ENCODE peak calls at places on chromosomes 1 and 21, in eight cellular contexts. Z is left ventricle myocardium inferior, Q is DND-41, H is AG04450, Y is GM06990, I is sigmoid colon, K is heart right ventricle, P is SK-N-SH. L is an unnamed sample.

GRCh38 chr1:160987359-160988062 is 32.9 kb upstream of the ITLN2 start:
- DNase-seq in Z (no peak), K (no peak), P (no peak), H (no peak), Q (no peak), Y (no peak), I (no peak), L (no peak)

GRCh38 chr1:228029281-228029680 is 22.5 kb downstream of the WNT3A start:
- DNase-seq in H (no peak), P (no peak), Z (no peak), I (peak; percentile 53), Q (no peak), Y (no peak), K (no peak), L (no peak)

GRCh38 chr1:109248444-109248796 is 919 bp upstream of the CELSR2 start:
- DNase-seq in Y (no peak), Z (no peak), P (no peak), I (no peak), Q (no peak), K (no peak), H (no peak), L (no peak)

GRCh38 chr1:95017775-95018174 is 55.0 kb downstream of the ALG14 start:
- DNase-seq in Z (no peak), I (no peak), Y (no peak), P (no peak), H (no peak), Q (no peak), K (no peak), L (no peak)

GRCh38 chr1:77459881-77460280 is 178.1 kb downstream of the AK5 start:
- DNase-seq in I (no peak), Y (no peak), Q (no peak), P (no peak), K (no peak), H (no peak), Z (no peak), L (no peak)

GRCh38 chr1:114238066-114238465 is 84.4 kb upstream of the SYT6 start:
- DNase-seq in H (no peak), Z (no peak), Q (no peak), P (no peak), K (no peak), Y (no peak), I (no peak), L (no peak)

GRCh38 chr1:92051948-92052347 is 22.2 kb downstream of the EPHX4 start:
- DNase-seq in P (no peak), Z (no peak), Q (no peak), I (no peak), Y (no peak), K (no peak), H (no peak), L (no peak)

GRCh38 chr1:162982364-162982763 is 86.8 kb upstream of the RGS4 start:
- DNase-seq in Q (no peak), I (no peak), Y (no peak), K (no peak), Z (no peak), H (no peak), P (no peak), L (no peak)

GRCh38 chr1:116743535-116743934 is 10.7 kb upstream of the CD2 start:
- DNase-seq in Z (no peak), I (no peak), H (no peak), K (no peak), Q (no peak), Y (no peak), P (no peak), L (no peak)

DNA sequence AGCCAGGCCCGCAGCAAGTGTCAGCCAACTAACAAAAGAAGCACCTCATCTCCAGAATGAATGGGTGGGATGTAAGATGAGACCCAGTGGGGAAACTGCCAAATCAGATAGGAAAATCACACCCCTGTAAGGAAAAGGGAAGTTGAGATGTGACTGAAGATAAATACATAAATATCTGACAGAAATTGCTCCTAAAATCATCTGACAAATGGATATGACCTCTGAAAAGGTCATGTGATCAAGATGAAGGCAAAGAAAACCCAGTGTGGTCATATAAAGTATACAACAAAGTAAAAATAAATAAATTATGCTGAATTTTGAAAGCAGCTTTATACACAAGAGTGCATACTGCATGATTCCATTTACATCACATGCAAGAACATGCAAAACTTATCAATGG is 12.7 kb downstream of the SIPA1L2 start:
- DNase-seq in Q (no peak), P (no peak), Y (no peak), K (no peak), Z (no peak), I (no peak), H (no peak), L (no peak)
- H3K27me3 ChIP-seq in Q (no peaks in the 10 kb centered on the region), P (no peaks in the 10 kb centered on the region), Y (no peaks in the 10 kb centered on the region), K (no peaks in the 10 kb centered on the region), Z (no peaks in the 10 kb centered on the region), I (no peaks in the 10 kb centered on the region), H (no peaks in the 10 kb centered on the region), L (no peaks in the 10 kb centered on the region)

GRCh38 chr21:46635324-46636180 is at the start of gene PRMT2:
- DNase-seq in P (peak; percentile 100), H (peak; percentile 95), K (peak; percentile 97), Q (peak; percentile 97), I (peak; percentile 99), Z (peak; percentile 96), Y (peak; percentile 98), L (no peak)
- TF ChIP-seq CTCF in P (no peak), H (no peak), K (no peak), Q (no peak), I (no peak), Z (no peak), Y (no peak), L (peak; percentile 44)

DNA sequence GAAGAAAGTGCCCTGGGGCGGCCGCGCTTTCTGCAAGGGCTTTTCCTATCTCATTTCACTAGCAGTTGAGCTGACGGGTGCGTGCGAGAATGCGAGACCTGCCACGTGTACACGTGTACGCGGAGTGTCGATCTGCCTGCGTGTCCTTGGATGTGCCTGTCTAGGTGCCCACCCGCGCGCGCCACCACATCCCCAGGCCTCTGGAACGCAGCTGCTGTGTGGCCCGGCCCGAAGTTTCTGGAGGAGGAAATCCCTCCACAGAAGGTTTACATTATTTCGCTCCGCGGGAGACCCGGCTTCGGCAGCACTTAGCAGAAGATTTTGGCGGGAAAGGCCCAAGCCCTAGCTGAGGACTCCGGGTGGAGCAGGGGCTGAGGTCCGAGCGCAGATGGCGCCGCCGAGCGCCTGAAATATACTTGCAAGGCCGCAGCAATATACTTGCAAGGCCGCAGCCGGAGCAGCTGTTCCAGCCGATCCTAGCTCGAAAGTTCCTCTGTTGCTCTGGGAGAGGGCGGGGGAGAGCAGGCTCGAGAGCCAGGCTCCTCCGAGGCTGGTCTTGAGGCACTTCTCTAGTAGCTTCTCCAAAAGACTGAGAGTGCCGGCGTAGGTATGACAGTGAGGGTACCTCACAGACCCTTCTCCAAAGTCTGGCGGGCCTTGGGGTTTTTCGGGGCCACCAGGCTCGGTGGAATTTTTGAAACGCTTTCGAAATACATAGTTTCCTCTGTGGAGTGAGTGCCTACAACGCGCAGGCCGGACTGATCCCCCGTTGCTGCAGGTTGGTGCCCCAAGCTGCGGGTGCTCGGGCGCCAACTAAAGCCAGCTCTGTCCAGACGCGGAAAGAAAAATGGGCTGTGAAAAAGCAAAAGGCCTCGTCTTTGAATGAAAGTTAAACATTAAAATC is 3.8 kb downstream of the TBX15 start:
- DNase-seq in K (no peak), P (peak; percentile 32), Z (no peak), I (no peak), Y (no peak), Q (no peak), H (no peak), L (peak; percentile 64)
- H3K4me3 ChIP-seq in K (peak overlapping the region; percentile 12), P (no peak overlapping the region), Z (peak overlapping the region; percentile 65), I (peak overlapping the region; percentile 2), Y (no peak overlapping the region), Q (no peak overlapping the region), H (peak overlapping the region; percentile 17), L (no peak overlapping the region)

DNA sequence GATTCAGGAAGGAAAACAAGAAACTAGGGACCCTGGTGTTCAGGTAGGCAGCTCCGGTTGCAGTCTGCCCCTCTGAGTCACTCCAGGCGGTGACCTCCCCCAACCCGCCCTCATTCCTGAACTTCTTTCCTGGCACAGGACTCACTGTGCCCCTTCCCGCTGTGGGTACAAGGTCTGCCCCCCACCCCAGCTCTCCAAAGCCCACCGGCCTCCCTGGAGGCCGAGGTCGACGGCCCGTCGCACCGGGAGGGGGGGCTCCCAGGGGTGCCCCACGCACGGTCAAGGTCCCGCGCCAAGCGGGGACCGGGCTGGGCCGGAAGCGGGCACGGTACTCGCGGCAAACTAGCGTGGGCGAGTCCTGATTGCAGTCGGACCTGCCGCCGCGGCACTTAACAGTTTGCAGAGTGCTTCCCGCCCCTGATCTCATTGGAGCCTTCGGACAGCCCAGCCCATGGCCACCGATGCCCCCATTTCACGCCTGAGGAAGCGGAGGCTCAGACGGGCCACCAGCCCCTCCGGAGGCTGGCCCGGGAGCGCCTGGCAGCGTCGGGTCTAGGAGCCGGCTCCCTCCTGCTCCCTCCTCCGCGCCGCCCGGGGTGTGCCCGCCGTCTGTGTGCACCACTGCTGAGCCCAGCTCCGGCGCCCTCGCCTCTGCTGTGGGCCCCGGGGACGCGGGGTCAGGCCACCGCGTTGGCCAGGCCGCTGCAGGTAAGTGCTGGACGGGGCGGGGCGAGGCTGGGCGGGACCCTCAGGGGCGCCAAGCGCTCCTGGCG is at the start of gene GJB3:
- DNase-seq in Q (no peak), Z (no peak), H (no peak), Y (no peak), I (peak; percentile 50), K (no peak), P (peak; percentile 83), L (no peak)
- H3K27me3 ChIP-seq in Q (peaks cover 10% of the 10 kb centered on the region), Z (peaks cover 73% of the 10 kb centered on the region), H (peaks cover 42% of the 10 kb centered on the region), Y (no peaks in the 10 kb centered on the region), I (peaks cover 64% of the 10 kb centered on the region), K (peaks cover 62% of the 10 kb centered on the region), P (peaks cover 32% of the 10 kb centered on the region), L (no peaks in the 10 kb centered on the region)

GRCh38 chr1:196372896-196373536 is 235.2 kb downstream of the KCNT2 start:
- DNase-seq in K (no peak), Y (no peak), Q (no peak), P (peak; percentile 3), H (no peak), Z (no peak), I (no peak), L (no peak)
- TF ChIP-seq CTCF in K (peak; percentile 34), Y (peak; percentile 46), Q (peak; percentile 62), P (peak; percentile 71), H (peak; percentile 55), Z (peak; percentile 62), I (peak; percentile 42), L (no peak)